ENCODE peak calls at places on chromosomes 3 and 15, in nine cellular contexts. One of them, this sample, is unnamed.
A peak's percentile ranks its signal among the peaks of the same experiment; 100 is the strongest.

GRCh38 chr3:56677286-56677685 is 5.8 kb downstream of the TASOR start:
- DNase-seq in AG09309: no peak
- DNase-seq in tibial nerve: no peak
- DNase-seq in esophagus muscularis mucosa: no peak
- DNase-seq in brain microvascular endothelial cell: no peak
- DNase-seq in pancreas: no peak
- DNase-seq in GM12865: peak; percentile 24
- DNase-seq in esophagus squamous epithelium: no peak
- DNase-seq in upper lobe of right lung: no peak
- DNase-seq in this sample: no peak

GRCh38 chr15:67101981-67102929 is 36.9 kb downstream of the SMAD3 start:
- DNase-seq in GM12865: peak; percentile 95
- DNase-seq in esophagus squamous epithelium: no peak
- DNase-seq in esophagus muscularis mucosa: no peak
- DNase-seq in AG09309: no peak
- DNase-seq in upper lobe of right lung: no peak
- DNase-seq in pancreas: no peak
- DNase-seq in brain microvascular endothelial cell: peak; percentile 61
- DNase-seq in tibial nerve: no peak
- DNase-seq in this sample: no peak

GRCh38 chr3:48065035-48065434 is 48.8 kb upstream of the MAP4 start:
- DNase-seq in esophagus muscularis mucosa: no peak
- DNase-seq in pancreas: no peak
- DNase-seq in upper lobe of right lung: no peak
- DNase-seq in tibial nerve: no peak
- DNase-seq in AG09309: no peak
- DNase-seq in brain microvascular endothelial cell: no peak
- DNase-seq in GM12865: no peak
- DNase-seq in esophagus squamous epithelium: no peak
- DNase-seq in this sample: no peak

GRCh38 chr3:65030847-65031463 is 343.2 kb upstream of the ADAMTS9 start:
- DNase-seq in pancreas: no peak
- DNase-seq in tibial nerve: no peak
- DNase-seq in brain microvascular endothelial cell: peak; percentile 79
- DNase-seq in GM12865: no peak
- DNase-seq in AG09309: no peak
- DNase-seq in esophagus muscularis mucosa: no peak
- DNase-seq in esophagus squamous epithelium: no peak
- DNase-seq in upper lobe of right lung: no peak
- DNase-seq in this sample: no peak

GRCh38 chr3:114213669-114214541 is 23.5 kb downstream of the ZNF80 start:
- DNase-seq in AG09309: peak; percentile 25
- DNase-seq in brain microvascular endothelial cell: peak; percentile 92
- DNase-seq in tibial nerve: peak; percentile 12
- DNase-seq in upper lobe of right lung: no peak
- DNase-seq in GM12865: peak; percentile 92
- DNase-seq in pancreas: no peak
- DNase-seq in esophagus muscularis mucosa: no peak
- DNase-seq in esophagus squamous epithelium: peak; percentile 11
- DNase-seq in this sample: peak; percentile 78

GRCh38 chr3:65901236-65901635 is 137.5 kb downstream of the MAGI1 start:
- DNase-seq in esophagus muscularis mucosa: no peak
- DNase-seq in AG09309: no peak
- DNase-seq in tibial nerve: no peak
- DNase-seq in GM12865: no peak
- DNase-seq in brain microvascular endothelial cell: peak; percentile 40
- DNase-seq in upper lobe of right lung: no peak
- DNase-seq in pancreas: no peak
- DNase-seq in esophagus squamous epithelium: no peak
- DNase-seq in this sample: no peak

GRCh38 chr3:99317196-99317595 is 321.2 kb upstream of the COL8A1 start:
- DNase-seq in pancreas: no peak
- DNase-seq in tibial nerve: no peak
- DNase-seq in AG09309: no peak
- DNase-seq in esophagus muscularis mucosa: no peak
- DNase-seq in GM12865: no peak
- DNase-seq in upper lobe of right lung: no peak
- DNase-seq in esophagus squamous epithelium: no peak
- DNase-seq in brain microvascular endothelial cell: no peak
- DNase-seq in this sample: no peak

GRCh38 chr3:80675790-80676189 is 908.0 kb upstream of the ROBO1 start:
- DNase-seq in GM12865: no peak
- DNase-seq in pancreas: no peak
- DNase-seq in AG09309: no peak
- DNase-seq in brain microvascular endothelial cell: no peak
- DNase-seq in esophagus squamous epithelium: no peak
- DNase-seq in tibial nerve: no peak
- DNase-seq in upper lobe of right lung: no peak
- DNase-seq in esophagus muscularis mucosa: no peak
- DNase-seq in this sample: no peak

GRCh38 chr3:48268381-48268935 is 27.6 kb downstream of the ZNF589 start:
- DNase-seq in AG09309: no peak
- DNase-seq in GM12865: no peak
- DNase-seq in upper lobe of right lung: no peak
- DNase-seq in tibial nerve: no peak
- DNase-seq in esophagus muscularis mucosa: no peak
- DNase-seq in brain microvascular endothelial cell: no peak
- DNase-seq in esophagus squamous epithelium: no peak
- DNase-seq in pancreas: no peak
- DNase-seq in this sample: no peak

GRCh38 chr15:39904115-39904514 is 16.0 kb downstream of the GPR176 start:
- DNase-seq in upper lobe of right lung: no peak
- DNase-seq in esophagus squamous epithelium: no peak
- DNase-seq in tibial nerve: no peak
- DNase-seq in pancreas: no peak
- DNase-seq in AG09309: no peak
- DNase-seq in brain microvascular endothelial cell: no peak
- DNase-seq in esophagus muscularis mucosa: no peak
- DNase-seq in GM12865: no peak
- DNase-seq in this sample: no peak

GRCh38 chr15:78216276-78217229 is 17.8 kb downstream of the ACSBG1 start:
- DNase-seq in esophagus squamous epithelium: no peak
- DNase-seq in tibial nerve: no peak
- DNase-seq in AG09309: no peak
- DNase-seq in pancreas: peak; percentile 97
- DNase-seq in upper lobe of right lung: no peak
- DNase-seq in esophagus muscularis mucosa: no peak
- DNase-seq in brain microvascular endothelial cell: no peak
- DNase-seq in GM12865: peak; percentile 22
- DNase-seq in this sample: peak; percentile 76

GRCh38 chr3:186283651-186284445 is 78.2 kb downstream of the DGKG start:
- DNase-seq in esophagus muscularis mucosa: no peak
- DNase-seq in pancreas: no peak
- DNase-seq in AG09309: peak; percentile 28
- DNase-seq in brain microvascular endothelial cell: peak; percentile 88
- DNase-seq in GM12865: no peak
- DNase-seq in esophagus squamous epithelium: no peak
- DNase-seq in tibial nerve: no peak
- DNase-seq in upper lobe of right lung: no peak
- DNase-seq in this sample: no peak

DNA sequence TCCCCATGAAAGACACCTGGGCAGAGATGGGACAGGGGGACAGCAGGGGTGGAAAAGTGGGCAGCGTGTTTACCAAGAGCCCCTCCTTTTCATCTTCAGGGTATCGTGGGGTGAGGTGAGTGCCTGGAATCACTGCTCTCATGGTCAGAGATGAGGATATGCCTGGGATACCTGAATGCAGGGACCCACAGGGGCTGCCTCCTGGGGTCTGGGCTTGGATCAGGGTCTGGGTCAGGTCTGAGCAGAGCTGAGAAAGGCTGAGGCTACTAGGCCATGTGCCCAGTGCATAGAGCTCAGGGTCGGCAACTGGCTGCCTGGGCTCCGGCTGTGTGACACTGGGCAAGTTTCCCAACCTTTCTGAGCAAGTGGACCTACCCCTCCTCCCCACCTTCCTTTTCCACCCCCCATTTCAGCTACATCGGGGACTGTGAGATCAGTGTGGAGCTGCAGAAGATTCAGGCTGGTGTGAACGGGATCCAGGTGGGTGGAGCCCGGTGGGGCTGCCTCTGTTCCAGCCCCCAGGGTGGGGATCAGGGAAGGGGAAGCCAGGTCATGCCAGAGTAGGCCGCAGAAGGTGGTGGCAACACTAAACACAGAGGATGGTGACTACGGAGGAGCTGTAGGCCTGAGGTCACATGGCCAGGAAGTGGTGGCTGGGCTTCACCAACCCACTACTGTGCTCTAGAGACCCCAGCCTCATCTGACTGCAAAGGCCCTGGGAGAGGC is 24.5 kb downstream of the ESYT3 start:
- DNase-seq in brain microvascular endothelial cell: no peak
- DNase-seq in AG09309: no peak
- DNase-seq in tibial nerve: no peak
- DNase-seq in GM12865: no peak
- DNase-seq in pancreas: no peak
- DNase-seq in upper lobe of right lung: peak; percentile 40
- DNase-seq in esophagus muscularis mucosa: no peak
- DNase-seq in esophagus squamous epithelium: no peak
- DNase-seq in this sample: no peak
- H3K4me3 ChIP-seq in brain microvascular endothelial cell: no peak overlapping the region
- H3K4me3 ChIP-seq in AG09309: no peak overlapping the region
- H3K4me3 ChIP-seq in tibial nerve: no peak overlapping the region
- H3K4me3 ChIP-seq in GM12865: no peak overlapping the region
- H3K4me3 ChIP-seq in pancreas: no peak overlapping the region
- H3K4me3 ChIP-seq in upper lobe of right lung: no peak overlapping the region
- H3K4me3 ChIP-seq in esophagus muscularis mucosa: no peak overlapping the region
- H3K4me3 ChIP-seq in esophagus squamous epithelium: no peak overlapping the region
- H3K4me3 ChIP-seq in this sample: no peak overlapping the region

DNA sequence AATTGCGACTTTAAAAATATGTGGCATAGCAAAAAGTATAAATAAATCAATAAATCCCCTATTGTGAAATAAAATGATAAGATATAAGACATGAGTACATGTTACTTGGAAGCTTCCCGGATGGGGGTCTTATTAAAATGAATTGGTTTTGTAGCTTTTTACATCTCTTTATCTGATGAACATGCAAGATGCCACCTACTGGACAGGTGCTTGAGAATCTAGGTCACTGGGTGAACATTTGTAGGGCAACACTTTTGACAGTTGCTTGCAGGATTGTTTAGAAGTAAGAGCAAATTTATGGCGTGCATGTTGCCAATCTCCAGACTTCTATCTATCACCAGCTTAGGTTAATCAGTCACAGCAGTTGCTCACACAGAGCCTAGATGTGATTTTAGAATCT is 362.7 kb upstream of the SUCLG2 start:
- DNase-seq in upper lobe of right lung: no peak
- DNase-seq in pancreas: no peak
- DNase-seq in GM12865: peak; percentile 14
- DNase-seq in esophagus muscularis mucosa: no peak
- DNase-seq in AG09309: no peak
- DNase-seq in brain microvascular endothelial cell: no peak
- DNase-seq in esophagus squamous epithelium: no peak
- DNase-seq in tibial nerve: no peak
- DNase-seq in this sample: no peak
- TF ChIP-seq CTCF in upper lobe of right lung: no peak
- TF ChIP-seq CTCF in pancreas: no peak
- TF ChIP-seq CTCF in GM12865: peak; percentile 7
- TF ChIP-seq CTCF in esophagus muscularis mucosa: no peak
- TF ChIP-seq CTCF in AG09309: no peak
- TF ChIP-seq CTCF in brain microvascular endothelial cell: no peak
- TF ChIP-seq CTCF in esophagus squamous epithelium: no peak
- TF ChIP-seq CTCF in tibial nerve: no peak
- TF ChIP-seq CTCF in this sample: peak; percentile 49

GRCh38 chr15:98900382-98900781 is 107.2 kb downstream of the PGPEP1L start:
- DNase-seq in upper lobe of right lung: no peak
- DNase-seq in brain microvascular endothelial cell: peak; percentile 73
- DNase-seq in esophagus squamous epithelium: no peak
- DNase-seq in esophagus muscularis mucosa: no peak
- DNase-seq in tibial nerve: no peak
- DNase-seq in AG09309: peak; percentile 63
- DNase-seq in GM12865: no peak
- DNase-seq in pancreas: no peak
- DNase-seq in this sample: no peak
- H3K4me3 ChIP-seq in upper lobe of right lung: no peak overlapping the region
- H3K4me3 ChIP-seq in brain microvascular endothelial cell: peak overlapping the region; percentile 18
- H3K4me3 ChIP-seq in esophagus squamous epithelium: no peak overlapping the region
- H3K4me3 ChIP-seq in esophagus muscularis mucosa: no peak overlapping the region
- H3K4me3 ChIP-seq in tibial nerve: no peak overlapping the region
- H3K4me3 ChIP-seq in AG09309: no peak overlapping the region
- H3K4me3 ChIP-seq in GM12865: no peak overlapping the region
- H3K4me3 ChIP-seq in pancreas: no peak overlapping the region
- H3K4me3 ChIP-seq in this sample: no peak overlapping the region

DNA sequence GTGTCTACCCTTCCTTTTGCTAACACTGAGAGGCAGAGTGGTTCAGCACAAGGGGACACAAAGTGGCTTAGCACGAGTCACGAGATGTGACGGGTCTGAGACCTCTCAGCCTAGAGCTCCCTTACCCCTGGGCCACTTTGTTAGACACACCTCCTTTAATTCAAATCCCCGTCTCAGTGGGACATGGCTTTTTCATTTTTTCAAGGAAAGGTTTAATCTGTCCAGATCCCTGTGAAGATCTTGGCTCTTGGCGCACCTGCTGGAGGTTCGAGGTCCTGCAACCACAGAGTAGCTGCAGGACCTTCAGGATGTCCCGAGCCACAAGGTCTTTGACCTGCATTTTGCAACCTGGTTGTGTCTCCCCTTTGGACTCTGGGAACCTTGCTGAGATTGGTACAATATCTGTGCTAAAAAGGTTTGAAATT is 52.0 kb downstream of the LPP start:
- DNase-seq in tibial nerve: no peak
- DNase-seq in brain microvascular endothelial cell: no peak
- DNase-seq in esophagus squamous epithelium: no peak
- DNase-seq in upper lobe of right lung: no peak
- DNase-seq in pancreas: no peak
- DNase-seq in GM12865: peak; percentile 7
- DNase-seq in esophagus muscularis mucosa: no peak
- DNase-seq in AG09309: no peak
- DNase-seq in this sample: no peak
- TF ChIP-seq CTCF in tibial nerve: no peak
- TF ChIP-seq CTCF in brain microvascular endothelial cell: peak; percentile 55
- TF ChIP-seq CTCF in esophagus squamous epithelium: no peak
- TF ChIP-seq CTCF in upper lobe of right lung: peak; percentile 19
- TF ChIP-seq CTCF in pancreas: peak; percentile 27
- TF ChIP-seq CTCF in GM12865: peak; percentile 25
- TF ChIP-seq CTCF in esophagus muscularis mucosa: peak; percentile 26
- TF ChIP-seq CTCF in AG09309: peak; percentile 5
- TF ChIP-seq CTCF in this sample: peak; percentile 63